ENCODE peak calls at places on chromosomes 7 and 10, in nine cellular contexts. One of them, this sample, is unnamed.

GRCh38 chr10:93379366-93380042 is 102.6 kb downstream of the MYOF start:
- DNase-seq in cardiac muscle cell: no peak
- DNase-seq in GM06990: no peak
- DNase-seq in IMR-90: peak; percentile 86
- DNase-seq in neural progenitor cell: no peak
- DNase-seq in tibial nerve: no peak
- DNase-seq in CD8-positive, alpha-beta T cell: no peak
- DNase-seq in psoas muscle: no peak
- DNase-seq in OCI-LY7: no peak
- DNase-seq in this sample: peak; percentile 80

GRCh38 chr10:14092749-14093148 is 238.0 kb downstream of the FRMD4A start:
- DNase-seq in cardiac muscle cell: no peak
- DNase-seq in GM06990: no peak
- DNase-seq in tibial nerve: no peak
- DNase-seq in IMR-90: no peak
- DNase-seq in CD8-positive, alpha-beta T cell: no peak
- DNase-seq in psoas muscle: no peak
- DNase-seq in OCI-LY7: no peak
- DNase-seq in neural progenitor cell: no peak
- DNase-seq in this sample: no peak

GRCh38 chr7:48083114-48083830 is 5.8 kb upstream of the UPP1 start:
- DNase-seq in tibial nerve: no peak
- DNase-seq in CD8-positive, alpha-beta T cell: no peak
- DNase-seq in psoas muscle: no peak
- DNase-seq in IMR-90: peak; percentile 92
- DNase-seq in cardiac muscle cell: no peak
- DNase-seq in GM06990: no peak
- DNase-seq in OCI-LY7: no peak
- DNase-seq in neural progenitor cell: no peak
- DNase-seq in this sample: peak; percentile 62

GRCh38 chr10:109341986-109342385 is 581.3 kb downstream of the XPNPEP1 start:
- DNase-seq in psoas muscle: no peak
- DNase-seq in OCI-LY7: no peak
- DNase-seq in IMR-90: no peak
- DNase-seq in cardiac muscle cell: no peak
- DNase-seq in tibial nerve: no peak
- DNase-seq in CD8-positive, alpha-beta T cell: no peak
- DNase-seq in GM06990: no peak
- DNase-seq in neural progenitor cell: no peak
- DNase-seq in this sample: no peak

GRCh38 chr10:121927361-121927840 is 430 bp downstream of the ATE1 start:
- DNase-seq in cardiac muscle cell: peak; percentile 67
- DNase-seq in OCI-LY7: peak; percentile 48
- DNase-seq in neural progenitor cell: peak; percentile 77
- DNase-seq in CD8-positive, alpha-beta T cell: peak; percentile 24
- DNase-seq in psoas muscle: peak; percentile 66
- DNase-seq in tibial nerve: no peak
- DNase-seq in GM06990: peak; percentile 71
- DNase-seq in IMR-90: peak; percentile 43
- DNase-seq in this sample: peak; percentile 64

GRCh38 chr10:31374146-31374696 is 55.2 kb downstream of the ZEB1 start:
- DNase-seq in cardiac muscle cell: no peak
- DNase-seq in GM06990: no peak
- DNase-seq in CD8-positive, alpha-beta T cell: no peak
- DNase-seq in IMR-90: peak; percentile 59
- DNase-seq in tibial nerve: no peak
- DNase-seq in neural progenitor cell: no peak
- DNase-seq in psoas muscle: no peak
- DNase-seq in OCI-LY7: no peak
- DNase-seq in this sample: no peak

GRCh38 chr7:122844191-122844988 is 41.9 kb downstream of the CADPS2 start:
- DNase-seq in psoas muscle: no peak
- DNase-seq in CD8-positive, alpha-beta T cell: no peak
- DNase-seq in OCI-LY7: no peak
- DNase-seq in IMR-90: no peak
- DNase-seq in neural progenitor cell: no peak
- DNase-seq in GM06990: no peak
- DNase-seq in cardiac muscle cell: no peak
- DNase-seq in tibial nerve: no peak
- DNase-seq in this sample: no peak

GRCh38 chr7:1922870-1923236 is 252.8 kb downstream of the ELFN1 start:
- DNase-seq in cardiac muscle cell: no peak
- DNase-seq in OCI-LY7: no peak
- DNase-seq in CD8-positive, alpha-beta T cell: no peak
- DNase-seq in neural progenitor cell: no peak
- DNase-seq in IMR-90: no peak
- DNase-seq in GM06990: no peak
- DNase-seq in psoas muscle: no peak
- DNase-seq in tibial nerve: no peak
- DNase-seq in this sample: no peak

GRCh38 chr10:56269181-56269580 is 91.9 kb downstream of the ZWINT start:
- DNase-seq in psoas muscle: no peak
- DNase-seq in IMR-90: no peak
- DNase-seq in neural progenitor cell: no peak
- DNase-seq in GM06990: no peak
- DNase-seq in tibial nerve: no peak
- DNase-seq in OCI-LY7: no peak
- DNase-seq in cardiac muscle cell: no peak
- DNase-seq in CD8-positive, alpha-beta T cell: no peak
- DNase-seq in this sample: peak; percentile 70

GRCh38 chr10:104327745-104328635 is 10.3 kb downstream of the ITPRIP start:
- DNase-seq in psoas muscle: peak; percentile 66
- DNase-seq in neural progenitor cell: peak; percentile 91
- DNase-seq in CD8-positive, alpha-beta T cell: no peak
- DNase-seq in GM06990: no peak
- DNase-seq in OCI-LY7: no peak
- DNase-seq in IMR-90: peak; percentile 89
- DNase-seq in tibial nerve: peak; percentile 16
- DNase-seq in cardiac muscle cell: no peak
- DNase-seq in this sample: peak; percentile 85

GRCh38 chr7:150968698-150969482 is 9.2 kb downstream of the KCNH2 start:
- DNase-seq in CD8-positive, alpha-beta T cell: peak; percentile 9
- DNase-seq in neural progenitor cell: peak; percentile 39
- DNase-seq in IMR-90: no peak
- DNase-seq in OCI-LY7: no peak
- DNase-seq in tibial nerve: no peak
- DNase-seq in cardiac muscle cell: no peak
- DNase-seq in GM06990: no peak
- DNase-seq in psoas muscle: no peak
- DNase-seq in this sample: no peak

GRCh38 chr7:69531050-69531449 is 67.2 kb upstream of the AUTS2 start:
- DNase-seq in OCI-LY7: no peak
- DNase-seq in GM06990: no peak
- DNase-seq in CD8-positive, alpha-beta T cell: no peak
- DNase-seq in tibial nerve: no peak
- DNase-seq in cardiac muscle cell: no peak
- DNase-seq in neural progenitor cell: no peak
- DNase-seq in IMR-90: no peak
- DNase-seq in psoas muscle: no peak
- DNase-seq in this sample: no peak

GRCh38 chr7:17466201-17466600 is 167.7 kb downstream of the AHR start:
- DNase-seq in CD8-positive, alpha-beta T cell: no peak
- DNase-seq in neural progenitor cell: no peak
- DNase-seq in OCI-LY7: no peak
- DNase-seq in psoas muscle: no peak
- DNase-seq in GM06990: no peak
- DNase-seq in IMR-90: no peak
- DNase-seq in cardiac muscle cell: no peak
- DNase-seq in tibial nerve: no peak
- DNase-seq in this sample: no peak

GRCh38 chr10:34628174-34628802 is 186.8 kb downstream of the PARD3 start:
- DNase-seq in tibial nerve: peak; percentile 37
- DNase-seq in CD8-positive, alpha-beta T cell: no peak
- DNase-seq in GM06990: no peak
- DNase-seq in cardiac muscle cell: peak; percentile 79
- DNase-seq in OCI-LY7: no peak
- DNase-seq in IMR-90: peak; percentile 46
- DNase-seq in neural progenitor cell: no peak
- DNase-seq in psoas muscle: peak; percentile 52
- DNase-seq in this sample: no peak

GRCh38 chr7:131480384-131481315 is 75.8 kb downstream of the PODXL start:
- DNase-seq in IMR-90: no peak
- DNase-seq in tibial nerve: no peak
- DNase-seq in CD8-positive, alpha-beta T cell: no peak
- DNase-seq in GM06990: no peak
- DNase-seq in neural progenitor cell: no peak
- DNase-seq in cardiac muscle cell: no peak
- DNase-seq in psoas muscle: no peak
- DNase-seq in OCI-LY7: no peak
- DNase-seq in this sample: no peak

GRCh38 chr7:55178292-55178862 is 159.6 kb downstream of the EGFR start:
- DNase-seq in GM06990: no peak
- DNase-seq in OCI-LY7: no peak
- DNase-seq in cardiac muscle cell: no peak
- DNase-seq in tibial nerve: no peak
- DNase-seq in IMR-90: no peak
- DNase-seq in neural progenitor cell: no peak
- DNase-seq in CD8-positive, alpha-beta T cell: no peak
- DNase-seq in psoas muscle: no peak
- DNase-seq in this sample: no peak

GRCh38 chr7:55178863-55179773 is 160.3 kb downstream of the EGFR start:
- DNase-seq in psoas muscle: no peak
- DNase-seq in IMR-90: no peak
- DNase-seq in tibial nerve: no peak
- DNase-seq in cardiac muscle cell: peak; percentile 4
- DNase-seq in neural progenitor cell: no peak
- DNase-seq in OCI-LY7: no peak
- DNase-seq in GM06990: no peak
- DNase-seq in CD8-positive, alpha-beta T cell: no peak
- DNase-seq in this sample: no peak

GRCh38 chr7:55177068-55177530 is 158.3 kb downstream of the EGFR start:
- DNase-seq in neural progenitor cell: no peak
- DNase-seq in GM06990: no peak
- DNase-seq in IMR-90: no peak
- DNase-seq in CD8-positive, alpha-beta T cell: no peak
- DNase-seq in psoas muscle: no peak
- DNase-seq in cardiac muscle cell: no peak
- DNase-seq in OCI-LY7: no peak
- DNase-seq in tibial nerve: no peak
- DNase-seq in this sample: no peak

GRCh38 chr7:55179897-55180682 is 161.3 kb downstream of the EGFR start:
- DNase-seq in neural progenitor cell: no peak
- DNase-seq in tibial nerve: no peak
- DNase-seq in OCI-LY7: no peak
- DNase-seq in psoas muscle: no peak
- DNase-seq in IMR-90: no peak
- DNase-seq in CD8-positive, alpha-beta T cell: no peak
- DNase-seq in cardiac muscle cell: no peak
- DNase-seq in GM06990: no peak
- DNase-seq in this sample: no peak

GRCh38 chr7:55177589-55178261 is 158.9 kb downstream of the EGFR start:
- DNase-seq in IMR-90: no peak
- DNase-seq in cardiac muscle cell: no peak
- DNase-seq in GM06990: no peak
- DNase-seq in CD8-positive, alpha-beta T cell: no peak
- DNase-seq in neural progenitor cell: no peak
- DNase-seq in tibial nerve: peak; percentile 89
- DNase-seq in OCI-LY7: no peak
- DNase-seq in psoas muscle: no peak
- DNase-seq in this sample: no peak
- H3K36me3 ChIP-seq in IMR-90: peaks cover 75% of the 10 kb centered on the region
- H3K36me3 ChIP-seq in cardiac muscle cell: no peaks in the 10 kb centered on the region
- H3K36me3 ChIP-seq in GM06990: no peaks in the 10 kb centered on the region
- H3K36me3 ChIP-seq in CD8-positive, alpha-beta T cell: no peaks in the 10 kb centered on the region
- H3K36me3 ChIP-seq in neural progenitor cell: no peaks in the 10 kb centered on the region
- H3K36me3 ChIP-seq in tibial nerve: no peaks in the 10 kb centered on the region
- H3K36me3 ChIP-seq in OCI-LY7: no peaks in the 10 kb centered on the region
- H3K36me3 ChIP-seq in psoas muscle: peaks cover 4% of the 10 kb centered on the region
- H3K36me3 ChIP-seq in this sample: peaks cover 61% of the 10 kb centered on the region

GRCh38 chr10:86363833-86364511 is 2.6 kb downstream of the GRID1 start:
- DNase-seq in CD8-positive, alpha-beta T cell: no peak
- DNase-seq in neural progenitor cell: no peak
- DNase-seq in psoas muscle: no peak
- DNase-seq in cardiac muscle cell: no peak
- DNase-seq in IMR-90: no peak
- DNase-seq in OCI-LY7: peak; percentile 32
- DNase-seq in tibial nerve: no peak
- DNase-seq in GM06990: no peak
- DNase-seq in this sample: no peak

GRCh38 chr10:86366902-86367338 is 325 bp upstream of the GRID1 start:
- DNase-seq in OCI-LY7: no peak
- DNase-seq in CD8-positive, alpha-beta T cell: no peak
- DNase-seq in IMR-90: no peak
- DNase-seq in tibial nerve: peak; percentile 9
- DNase-seq in GM06990: no peak
- DNase-seq in neural progenitor cell: no peak
- DNase-seq in psoas muscle: no peak
- DNase-seq in cardiac muscle cell: no peak
- DNase-seq in this sample: no peak

GRCh38 chr10:86364551-86365345 is 1.8 kb downstream of the GRID1 start:
- DNase-seq in IMR-90: no peak
- DNase-seq in psoas muscle: no peak
- DNase-seq in GM06990: no peak
- DNase-seq in neural progenitor cell: peak; percentile 82
- DNase-seq in tibial nerve: no peak
- DNase-seq in OCI-LY7: no peak
- DNase-seq in CD8-positive, alpha-beta T cell: no peak
- DNase-seq in cardiac muscle cell: peak; percentile 59
- DNase-seq in this sample: no peak

GRCh38 chr10:86366033-86366901 is at the start of gene GRID1:
- DNase-seq in cardiac muscle cell: peak; percentile 72
- DNase-seq in tibial nerve: peak; percentile 12
- DNase-seq in neural progenitor cell: peak; percentile 83
- DNase-seq in GM06990: no peak
- DNase-seq in psoas muscle: peak; percentile 41
- DNase-seq in IMR-90: no peak
- DNase-seq in OCI-LY7: peak; percentile 55
- DNase-seq in CD8-positive, alpha-beta T cell: no peak
- DNase-seq in this sample: no peak

GRCh38 chr10:86365346-86366032 is 1.1 kb downstream of the GRID1 start:
- DNase-seq in psoas muscle: no peak
- DNase-seq in OCI-LY7: no peak
- DNase-seq in CD8-positive, alpha-beta T cell: no peak
- DNase-seq in GM06990: no peak
- DNase-seq in cardiac muscle cell: no peak
- DNase-seq in neural progenitor cell: peak; percentile 20
- DNase-seq in tibial nerve: peak; percentile 13
- DNase-seq in IMR-90: no peak
- DNase-seq in this sample: no peak
- H3K4me3 ChIP-seq in psoas muscle: peak overlapping the region; percentile 66
- H3K4me3 ChIP-seq in OCI-LY7: peak overlapping the region; percentile 62
- H3K4me3 ChIP-seq in CD8-positive, alpha-beta T cell: no peak overlapping the region
- H3K4me3 ChIP-seq in GM06990: no peak overlapping the region
- H3K4me3 ChIP-seq in cardiac muscle cell: peak overlapping the region; percentile 54
- H3K4me3 ChIP-seq in neural progenitor cell: peak overlapping the region; percentile 55
- H3K4me3 ChIP-seq in tibial nerve: peak overlapping the region; percentile 49
- H3K4me3 ChIP-seq in IMR-90: no peak overlapping the region
- H3K4me3 ChIP-seq in this sample: peak overlapping the region; percentile 3

GRCh38 chr10:132997517-132998265 is 55.3 kb upstream of the CFAP46 start:
- DNase-seq in IMR-90: no peak
- DNase-seq in psoas muscle: peak; percentile 7
- DNase-seq in OCI-LY7: no peak
- DNase-seq in CD8-positive, alpha-beta T cell: no peak
- DNase-seq in neural progenitor cell: no peak
- DNase-seq in GM06990: no peak
- DNase-seq in cardiac muscle cell: no peak
- DNase-seq in tibial nerve: no peak
- DNase-seq in this sample: no peak
- TF ChIP-seq CTCF in IMR-90: no peak
- TF ChIP-seq CTCF in psoas muscle: no peak
- TF ChIP-seq CTCF in OCI-LY7: no peak
- TF ChIP-seq CTCF in CD8-positive, alpha-beta T cell: no peak
- TF ChIP-seq CTCF in neural progenitor cell: no peak
- TF ChIP-seq CTCF in GM06990: no peak
- TF ChIP-seq CTCF in cardiac muscle cell: no peak
- TF ChIP-seq CTCF in tibial nerve: no peak
- TF ChIP-seq CTCF in this sample: no peak

GRCh38 chr7:55557666-55558188 is 14.6 kb downstream of the VOPP1 start:
- DNase-seq in CD8-positive, alpha-beta T cell: no peak
- DNase-seq in tibial nerve: no peak
- DNase-seq in psoas muscle: no peak
- DNase-seq in neural progenitor cell: no peak
- DNase-seq in cardiac muscle cell: no peak
- DNase-seq in OCI-LY7: peak; percentile 68
- DNase-seq in GM06990: peak; percentile 77
- DNase-seq in IMR-90: no peak
- DNase-seq in this sample: no peak
- H3K36me3 ChIP-seq in CD8-positive, alpha-beta T cell: no peaks in the 10 kb centered on the region
- H3K36me3 ChIP-seq in tibial nerve: no peaks in the 10 kb centered on the region
- H3K36me3 ChIP-seq in psoas muscle: no peaks in the 10 kb centered on the region
- H3K36me3 ChIP-seq in neural progenitor cell: no peaks in the 10 kb centered on the region
- H3K36me3 ChIP-seq in cardiac muscle cell: no peaks in the 10 kb centered on the region
- H3K36me3 ChIP-seq in OCI-LY7: peaks cover 42% of the 10 kb centered on the region
- H3K36me3 ChIP-seq in GM06990: peaks cover 5% of the 10 kb centered on the region
- H3K36me3 ChIP-seq in IMR-90: peaks cover 6% of the 10 kb centered on the region
- H3K36me3 ChIP-seq in this sample: no peaks in the 10 kb centered on the region